ENCODE peak calls at places on chromosomes 6 and 20, in six cellular contexts. V is amniotic stem cell; I is RKO; H is activated naive CD8-positive, alpha-beta T cell treated with anti-CD3 and anti-CD28 coated beads, Interleukin-2, amount 50 U/mL, for 24 hours; P is mesendoderm; F is NCI-H1092. Q is an unnamed sample.

GRCh38 chr6:56246941-56247653 is at the start of gene COL21A1:
- DNase-seq in F (no peak), V (no peak), I (no peak), P (peak), H (no peak), Q (no peak)

GRCh38 chr6:109872549-109872948 is 105.6 kb upstream of the GPR6 start:
- DNase-seq in H (no peak), I (no peak), V (no peak), P (no peak), F (no peak), Q (no peak)

GRCh38 chr6:106046854-106047200 is 39.3 kb upstream of the PRDM1 start:
- DNase-seq in F (no peak), H (no peak), I (no peak), P (no peak), V (no peak), Q (no peak)

GRCh38 chr6:134318396-134319281 is 727 bp upstream of the SGK1 start:
- DNase-seq in V (no peak), P (no peak), F (no peak), I (no peak), H (no peak), Q (no peak)

GRCh38 chr6:105179244-105180065 is at the start of gene POPDC3:
- DNase-seq in I (no peak), V (no peak), H (peak), P (peak), F (no peak), Q (no peak)

GRCh38 chr20:25136643-25137559 is 55.0 kb upstream of the VSX1 start:
- DNase-seq in H (no peak), F (no peak), I (peak), V (peak), P (peak), Q (peak)

GRCh38 chr20:51077601-51078000 is 54.7 kb upstream of the KCNG1 start:
- DNase-seq in H (no peak), P (no peak), I (no peak), F (no peak), V (no peak), Q (no peak)

GRCh38 chr6:39945626-39946025 is 11.4 kb upstream of the MOCS1 start:
- DNase-seq in I (no peak), H (no peak), P (no peak), V (no peak), F (no peak), Q (no peak)

GRCh38 chr6:66930559-66931290 is 1223.7 kb upstream of the EYS start:
- DNase-seq in V (no peak), H (no peak), P (no peak), F (no peak), I (peak), Q (no peak)

Q was measured in HFF-Myc.